ENCODE peak calls at places on chromosome 7, in four cellular contexts. T is RWPE1, W is fibroblast of lung, X is GM04503. Q is an unnamed sample.

GRCh38 chr7:1512781-1513656 is 8.8 kb upstream of the INTS1 start:
- DNase-seq in T (peak; percentile 90), W (peak; percentile 85), X (no peak), Q (peak; percentile 61)

GRCh38 chr7:144256112-144256511 is 8.5 kb downstream of the OR2A7 start:
- DNase-seq in T (no peak), W (no peak), X (no peak), Q (no peak)

GRCh38 chr7:143487566-143487965 is 9.9 kb downstream of the TAS2R41 start:
- DNase-seq in T (no peak), W (peak; percentile 20), X (peak; percentile 44), Q (peak; percentile 78)

GRCh38 chr7:94374231-94374630 is 20.5 kb upstream of the COL1A2 start:
- DNase-seq in T (no peak), W (peak; percentile 95), X (peak; percentile 85), Q (peak; percentile 97)

GRCh38 chr7:2542924-2543871 is 12.1 kb downstream of the BRAT1 start:
- DNase-seq in T (no peak), W (no peak), X (no peak), Q (no peak)

GRCh38 chr7:72441791-72442190 is 29.7 kb upstream of the CALN1 start:
- DNase-seq in T (peak; percentile 20), W (no peak), X (no peak), Q (no peak)

GRCh38 chr7:143015102-143015501 is 11.8 kb downstream of the OR9A2 start:
- DNase-seq in T (no peak), W (no peak), X (no peak), Q (no peak)

GRCh38 chr7:2296830-2297229 is 17.4 kb downstream of the SNX8 start:
- DNase-seq in T (no peak), W (no peak), X (no peak), Q (no peak)

GRCh38 chr7:44067064-44067951 is 1.9 kb upstream of the PGAM2 start:
- DNase-seq in T (no peak), W (no peak), X (no peak), Q (no peak)

GRCh38 chr7:83655951-83656556 is 7.1 kb upstream of the SEMA3E start:
- DNase-seq in T (peak; percentile 37), W (peak; percentile 52), X (no peak), Q (peak; percentile 77)

GRCh38 chr7:137590686-137591255 is 247.2 kb upstream of the PTN start:
- DNase-seq in T (no peak), W (no peak), X (no peak), Q (no peak)

GRCh38 chr7:66099551-66100407 is 14.9 kb upstream of the CRCP start:
- DNase-seq in T (peak; percentile 38), W (peak; percentile 95), X (peak; percentile 82), Q (peak; percentile 90)

GRCh38 chr7:50264908-50265307 is 39.6 kb upstream of the IKZF1 start:
- DNase-seq in T (no peak), W (no peak), X (no peak), Q (no peak)

GRCh38 chr7:128836729-128837348 is 6.6 kb downstream of the FLNC start:
- DNase-seq in T (no peak), W (no peak), X (no peak), Q (no peak)

GRCh38 chr7:373818-374705 is 84.1 kb downstream of the FOXL3 start:
- DNase-seq in T (no peak), W (no peak), X (no peak), Q (no peak)

GRCh38 chr7:91835191-91836064 is 45.1 kb downstream of the MTERF1 start:
- DNase-seq in T (no peak), W (no peak), X (no peak), Q (no peak)

GRCh38 chr7:28112883-28113540 is 67.6 kb downstream of the JAZF1 start:
- DNase-seq in T (peak; percentile 24), W (no peak), X (no peak), Q (no peak)

GRCh38 chr7:154178890-154179289 is 126.7 kb downstream of the DPP6 start:
- DNase-seq in T (peak; percentile 0), W (no peak), X (no peak), Q (no peak)

GRCh38 chr7:149199234-149199990 is 4.1 kb downstream of the ZNF282 start:
- DNase-seq in T (no peak), W (peak; percentile 71), X (no peak), Q (no peak)

GRCh38 chr7:47688311-47689100 is 106.6 kb upstream of the TNS3 start:
- DNase-seq in T (no peak), W (no peak), X (no peak), Q (no peak)

GRCh38 chr7:131621652-131622051 is 65.2 kb upstream of the PODXL start:
- DNase-seq in T (no peak), W (no peak), X (no peak), Q (no peak)

GRCh38 chr7:7557252-7557651 is 9.4 kb upstream of the MIOS start:
- DNase-seq in T (no peak), W (no peak), X (no peak), Q (no peak)